ENCODE peak calls at places on chromosomes 5 and 9, in four cellular contexts. P, O, J and Y are unnamed samples.

GRCh38 chr5:168851902-168852321 is 272.7 kb upstream of the PANK3 start:
- DNase-seq in P (no peak), J (peak), O (no peak), Y (no peak)

GRCh38 chr9:91419222-91420191 is 4.1 kb downstream of the NFIL3 start:
- DNase-seq in O (peak), J (peak), P (peak), Y (no peak)

GRCh38 chr9:27279611-27280010 is 17.3 kb downstream of the EQTN start:
- DNase-seq in O (no peak), P (no peak), J (no peak), Y (no peak)

GRCh38 chr5:1268666-1269065 is 26.2 kb downstream of the TERT start:
- DNase-seq in P (no peak), J (peak), O (no peak), Y (no peak)

GRCh38 chr5:155027993-155028629 is 14.6 kb downstream of the KIF4B start:
- DNase-seq in O (no peak), J (peak), P (peak), Y (no peak)

GRCh38 chr9:806285-807156 is 35.0 kb upstream of the DMRT1 start:
- DNase-seq in J (peak), O (no peak), P (peak), Y (no peak)

GRCh38 chr5:78235289-78235688 is 59.2 kb downstream of the AP3B1 start:
- DNase-seq in P (no peak), O (no peak), J (peak), Y (no peak)

GRCh38 chr5:31674371-31674770 is 35.4 kb downstream of the PDZD2 start:
- DNase-seq in O (no peak), P (no peak), J (no peak), Y (no peak)

GRCh38 chr9:28136113-28136512 is 562.8 kb upstream of the C9orf72 start:
- DNase-seq in P (no peak), O (no peak), J (no peak), Y (no peak)

GRCh38 chr9:137606005-137606601 is 617 bp downstream of the ARRDC1 start:
- DNase-seq in J (no peak), P (no peak), O (peak), Y (peak)

GRCh38 chr9:18605763-18606162 is 131.8 kb downstream of the ADAMTSL1 start:
- DNase-seq in O (peak), J (no peak), P (no peak), Y (peak)

GRCh38 chr9:89274838-89275237 is 36.2 kb upstream of the CKS2 start:
- DNase-seq in P (peak), J (peak), O (no peak), Y (no peak)